ENCODE peak calls at places on chromosomes 1 and 21, in seven cellular contexts. O is T-helper 1 cell, N is Daoy, D is Calu3, S is HT-29, W is glomerular endothelial cell, H is amygdala. L is an unnamed sample.
A peak's percentile ranks its signal among the peaks of the same experiment; 100 is the strongest.

GRCh38 chr1:155080250-155081228 is 1.9 kb downstream of the EFNA3 start:
- DNase-seq in O (peak; percentile 47), N (peak; percentile 54), D (no peak), S (no peak), W (no peak), H (no peak), L (no peak)

GRCh38 chr1:47859092-47859743 is 138.0 kb downstream of the TRABD2B start:
- DNase-seq in O (no peak), N (no peak), D (no peak), S (no peak), W (no peak), H (no peak), L (no peak)

GRCh38 chr1:59432531-59433439 is 135.9 kb downstream of the FGGY start:
- DNase-seq in O (no peak), N (no peak), D (no peak), S (peak; percentile 36), W (no peak), H (no peak), L (no peak)

GRCh38 chr21:31418355-31419001 is 74.4 kb upstream of the TIAM1 start:
- DNase-seq in O (no peak), N (no peak), D (no peak), S (no peak), W (no peak), H (no peak), L (no peak)

GRCh38 chr1:234998174-234998741 is 130.4 kb downstream of the TOMM20 start:
- DNase-seq in O (no peak), N (peak; percentile 81), D (peak; percentile 83), S (peak; percentile 91), W (no peak), H (no peak), L (no peak)

GRCh38 chr1:32309960-32310359 is 18.1 kb downstream of the HDAC1 start:
- DNase-seq in O (no peak), N (no peak), D (no peak), S (no peak), W (no peak), H (no peak), L (no peak)

GRCh38 chr1:223712184-223712855 is at the start of gene CAPN2:
- DNase-seq in O (peak; percentile 64), N (peak; percentile 93), D (peak; percentile 96), S (peak; percentile 86), W (no peak), H (peak; percentile 51), L (peak; percentile 60)

GRCh38 chr21:45845063-45845789 is 136.3 kb upstream of the COL6A1 start:
- DNase-seq in O (no peak), N (peak; percentile 2), D (no peak), S (no peak), W (no peak), H (no peak), L (no peak)

GRCh38 chr1:246002725-246003441 is 504.2 kb downstream of the SMYD3 start:
- DNase-seq in O (peak; percentile 62), N (peak; percentile 87), D (peak; percentile 89), S (peak; percentile 85), W (peak; percentile 68), H (peak; percentile 11), L (peak; percentile 72)

GRCh38 chr1:74463301-74463988 is 49.0 kb downstream of the LRRC53 start:
- DNase-seq in O (no peak), N (no peak), D (no peak), S (no peak), W (no peak), H (no peak), L (no peak)

L was measured in germinal center.